ENCODE peak calls at places on chromosomes 3 and 15, in nine cellular contexts. Z is ecto neural progenitor cell; W is neural crest cell; V is stimulated activated CD8-positive, alpha-beta memory T cell treated with anti-CD3 and anti-CD28 coated beads, Interleukin-4, amount 100 ng/mL, for 48 hours; T is esophagus squamous epithelium; K is stimulated activated CD4-positive, alpha-beta T cell treated with anti-CD3 and anti-CD28 coated beads, TNF-alpha, amount 100 ng/mL, for 24 hours; P is CD4-positive, alpha-beta T cell; A is cardiac muscle cell; E is fibroblast of gingiva. Q is an unnamed sample.

GRCh38 chr15:38899300-38899699 is 334.7 kb upstream of the RASGRP1 start:
- DNase-seq in Z (no peak), W (no peak), V (no peak), T (no peak), K (no peak), P (no peak), A (peak), E (peak), Q (no peak)

GRCh38 chr3:170584585-170585007 is 1.3 kb downstream of the SLC7A14 start:
- DNase-seq in Z (peak), W (peak), V (peak), T (no peak), K (peak), P (peak), A (peak), E (peak), Q (peak)

GRCh38 chr3:156291269-156292123 is 171.1 kb downstream of the KCNAB1 start:
- DNase-seq in Z (peak), W (peak), V (peak), T (no peak), K (no peak), P (no peak), A (peak), E (no peak), Q (no peak)

GRCh38 chr3:106673926-106674569 is 703.2 kb upstream of the CCDC54 start:
- DNase-seq in Z (no peak), W (no peak), V (no peak), T (no peak), K (no peak), P (no peak), A (no peak), E (no peak), Q (no peak)

GRCh38 chr3:143098032-143098764 is 21.4 kb upstream of the CHST2 start:
- DNase-seq in Z (no peak), W (no peak), V (no peak), T (no peak), K (no peak), P (no peak), A (no peak), E (no peak), Q (no peak)

GRCh38 chr3:169348981-169349942 is 314.2 kb downstream of the MECOM start:
- DNase-seq in Z (no peak), W (no peak), V (no peak), T (no peak), K (no peak), P (no peak), A (peak), E (no peak), Q (no peak)

GRCh38 chr3:189349772-189350171 is 178.0 kb downstream of the TPRG1 start:
- DNase-seq in Z (no peak), W (no peak), V (no peak), T (no peak), K (no peak), P (no peak), A (no peak), E (no peak), Q (no peak)

GRCh38 chr3:190222916-190223315 is 99.3 kb downstream of the CLDN1 start:
- DNase-seq in Z (no peak), W (no peak), V (no peak), T (no peak), K (no peak), P (no peak), A (no peak), E (no peak), Q (no peak)

GRCh38 chr3:155281892-155282291 is 11.6 kb downstream of the STRIT1 start:
- DNase-seq in Z (no peak), W (no peak), V (no peak), T (no peak), K (no peak), P (no peak), A (peak), E (peak), Q (no peak)

GRCh38 chr3:4834403-4834866 is 144.8 kb upstream of the BHLHE40 start:
- DNase-seq in Z (no peak), W (no peak), V (peak), T (no peak), K (peak), P (peak), A (no peak), E (no peak), Q (no peak)

GRCh38 chr3:185341616-185342457 is 21.1 kb upstream of the MAP3K13 start:
- DNase-seq in Z (no peak), W (no peak), V (no peak), T (no peak), K (no peak), P (no peak), A (no peak), E (no peak), Q (no peak)

GRCh38 chr15:57375827-57376694 is at the start of gene CGNL1:
- DNase-seq in Z (peak), W (peak), V (no peak), T (no peak), K (no peak), P (no peak), A (peak), E (no peak), Q (no peak)

GRCh38 chr3:136008221-136008620 is 42.7 kb downstream of the PPP2R3A start:
- DNase-seq in Z (no peak), W (no peak), V (no peak), T (no peak), K (no peak), P (no peak), A (no peak), E (no peak), Q (no peak)

GRCh38 chr3:179266701-179267211 is 15.8 kb upstream of the KCNMB3 start:
- DNase-seq in Z (no peak), W (no peak), V (no peak), T (no peak), K (no peak), P (no peak), A (no peak), E (no peak), Q (no peak)

GRCh38 chr15:77505556-77505955 is 84.9 kb downstream of the HMG20A start:
- DNase-seq in Z (no peak), W (no peak), V (no peak), T (no peak), K (no peak), P (no peak), A (no peak), E (no peak), Q (no peak)